ENCODE peak calls at places on chromosomes 3 and 15, in nine cellular contexts. One of them, this sample, is unnamed.

GRCh38 chr3:133488785-133489367 is 84.6 kb upstream of the CDV3 start:
- DNase-seq in frontal cortex: no peak
- DNase-seq in NCI-H345: no peak
- DNase-seq in HTR-8/SVneo: peak; percentile 62
- DNase-seq in heart right ventricle: no peak
- DNase-seq in spleen: no peak
- DNase-seq in left cardiac atrium: no peak
- DNase-seq in activated CD8-positive, alpha-beta T cell treated with anti-CD3 and anti-CD28 coated beads for 36 hours: no peak
- DNase-seq in activated T-cell treated with anti-CD3 and anti-CD28 coated beads, Interleukin-2, amount 50 U/mL, for 1 hour: no peak
- DNase-seq in this sample: peak; percentile 55

GRCh38 chr3:127735767-127736693 is 63.3 kb downstream of the ABTB1 start:
- DNase-seq in frontal cortex: no peak
- DNase-seq in NCI-H345: no peak
- DNase-seq in HTR-8/SVneo: no peak
- DNase-seq in heart right ventricle: no peak
- DNase-seq in spleen: peak; percentile 73
- DNase-seq in left cardiac atrium: no peak
- DNase-seq in activated CD8-positive, alpha-beta T cell treated with anti-CD3 and anti-CD28 coated beads for 36 hours: no peak
- DNase-seq in activated T-cell treated with anti-CD3 and anti-CD28 coated beads, Interleukin-2, amount 50 U/mL, for 1 hour: no peak
- DNase-seq in this sample: peak; percentile 72

GRCh38 chr3:26652157-26652556 is 29.6 kb downstream of the LRRC3B start:
- DNase-seq in frontal cortex: no peak
- DNase-seq in NCI-H345: no peak
- DNase-seq in HTR-8/SVneo: no peak
- DNase-seq in heart right ventricle: peak; percentile 42
- DNase-seq in spleen: no peak
- DNase-seq in left cardiac atrium: peak; percentile 54
- DNase-seq in activated CD8-positive, alpha-beta T cell treated with anti-CD3 and anti-CD28 coated beads for 36 hours: no peak
- DNase-seq in activated T-cell treated with anti-CD3 and anti-CD28 coated beads, Interleukin-2, amount 50 U/mL, for 1 hour: no peak
- DNase-seq in this sample: no peak

GRCh38 chr3:33372218-33373081 is 67.8 kb downstream of the UBP1 start:
- DNase-seq in frontal cortex: peak; percentile 23
- DNase-seq in NCI-H345: peak; percentile 21
- DNase-seq in HTR-8/SVneo: peak; percentile 54
- DNase-seq in heart right ventricle: peak; percentile 34
- DNase-seq in spleen: no peak
- DNase-seq in left cardiac atrium: peak; percentile 31
- DNase-seq in activated CD8-positive, alpha-beta T cell treated with anti-CD3 and anti-CD28 coated beads for 36 hours: peak; percentile 59
- DNase-seq in activated T-cell treated with anti-CD3 and anti-CD28 coated beads, Interleukin-2, amount 50 U/mL, for 1 hour: peak; percentile 29
- DNase-seq in this sample: peak; percentile 80

GRCh38 chr3:36756272-36756671 is 8.1 kb downstream of the DCLK3 start:
- DNase-seq in frontal cortex: no peak
- DNase-seq in NCI-H345: no peak
- DNase-seq in HTR-8/SVneo: no peak
- DNase-seq in heart right ventricle: no peak
- DNase-seq in spleen: no peak
- DNase-seq in left cardiac atrium: no peak
- DNase-seq in activated CD8-positive, alpha-beta T cell treated with anti-CD3 and anti-CD28 coated beads for 36 hours: no peak
- DNase-seq in activated T-cell treated with anti-CD3 and anti-CD28 coated beads, Interleukin-2, amount 50 U/mL, for 1 hour: no peak
- DNase-seq in this sample: no peak

GRCh38 chr3:16468114-16469098 is 45.1 kb downstream of the RFTN1 start:
- DNase-seq in frontal cortex: no peak
- DNase-seq in NCI-H345: no peak
- DNase-seq in HTR-8/SVneo: no peak
- DNase-seq in heart right ventricle: peak; percentile 36
- DNase-seq in spleen: no peak
- DNase-seq in left cardiac atrium: peak; percentile 35
- DNase-seq in activated CD8-positive, alpha-beta T cell treated with anti-CD3 and anti-CD28 coated beads for 36 hours: peak; percentile 45
- DNase-seq in activated T-cell treated with anti-CD3 and anti-CD28 coated beads, Interleukin-2, amount 50 U/mL, for 1 hour: peak; percentile 27
- DNase-seq in this sample: peak; percentile 68

GRCh38 chr3:187744169-187745151 is 808 bp downstream of the BCL6 start:
- DNase-seq in frontal cortex: no peak
- DNase-seq in NCI-H345: peak; percentile 58
- DNase-seq in HTR-8/SVneo: no peak
- DNase-seq in heart right ventricle: peak; percentile 70
- DNase-seq in spleen: peak; percentile 91
- DNase-seq in left cardiac atrium: peak; percentile 52
- DNase-seq in activated CD8-positive, alpha-beta T cell treated with anti-CD3 and anti-CD28 coated beads for 36 hours: peak; percentile 62
- DNase-seq in activated T-cell treated with anti-CD3 and anti-CD28 coated beads, Interleukin-2, amount 50 U/mL, for 1 hour: peak; percentile 68
- DNase-seq in this sample: peak; percentile 60

GRCh38 chr3:177523991-177524438 is 326.7 kb upstream of the TBL1XR1 start:
- DNase-seq in frontal cortex: no peak
- DNase-seq in NCI-H345: no peak
- DNase-seq in HTR-8/SVneo: no peak
- DNase-seq in heart right ventricle: no peak
- DNase-seq in spleen: no peak
- DNase-seq in left cardiac atrium: no peak
- DNase-seq in activated CD8-positive, alpha-beta T cell treated with anti-CD3 and anti-CD28 coated beads for 36 hours: no peak
- DNase-seq in activated T-cell treated with anti-CD3 and anti-CD28 coated beads, Interleukin-2, amount 50 U/mL, for 1 hour: no peak
- DNase-seq in this sample: no peak

GRCh38 chr3:195112361-195112791 is 158.6 kb downstream of the XXYLT1 start:
- DNase-seq in frontal cortex: no peak
- DNase-seq in NCI-H345: no peak
- DNase-seq in HTR-8/SVneo: no peak
- DNase-seq in heart right ventricle: no peak
- DNase-seq in spleen: no peak
- DNase-seq in left cardiac atrium: no peak
- DNase-seq in activated CD8-positive, alpha-beta T cell treated with anti-CD3 and anti-CD28 coated beads for 36 hours: no peak
- DNase-seq in activated T-cell treated with anti-CD3 and anti-CD28 coated beads, Interleukin-2, amount 50 U/mL, for 1 hour: no peak
- DNase-seq in this sample: no peak

GRCh38 chr3:43061101-43061895 is 44.6 kb downstream of the POMGNT2 start:
- DNase-seq in frontal cortex: no peak
- DNase-seq in NCI-H345: no peak
- DNase-seq in HTR-8/SVneo: no peak
- DNase-seq in heart right ventricle: no peak
- DNase-seq in spleen: no peak
- DNase-seq in left cardiac atrium: no peak
- DNase-seq in activated CD8-positive, alpha-beta T cell treated with anti-CD3 and anti-CD28 coated beads for 36 hours: no peak
- DNase-seq in activated T-cell treated with anti-CD3 and anti-CD28 coated beads, Interleukin-2, amount 50 U/mL, for 1 hour: no peak
- DNase-seq in this sample: no peak

GRCh38 chr15:67142142-67143092 is 77.0 kb downstream of the SMAD3 start:
- DNase-seq in frontal cortex: no peak
- DNase-seq in NCI-H345: no peak
- DNase-seq in HTR-8/SVneo: peak; percentile 44
- DNase-seq in heart right ventricle: no peak
- DNase-seq in spleen: no peak
- DNase-seq in left cardiac atrium: peak; percentile 55
- DNase-seq in activated CD8-positive, alpha-beta T cell treated with anti-CD3 and anti-CD28 coated beads for 36 hours: no peak
- DNase-seq in activated T-cell treated with anti-CD3 and anti-CD28 coated beads, Interleukin-2, amount 50 U/mL, for 1 hour: no peak
- DNase-seq in this sample: peak; percentile 78

GRCh38 chr3:31442755-31443154 is 90.0 kb upstream of the STT3B start:
- DNase-seq in frontal cortex: no peak
- DNase-seq in NCI-H345: no peak
- DNase-seq in HTR-8/SVneo: no peak
- DNase-seq in heart right ventricle: no peak
- DNase-seq in spleen: no peak
- DNase-seq in left cardiac atrium: no peak
- DNase-seq in activated CD8-positive, alpha-beta T cell treated with anti-CD3 and anti-CD28 coated beads for 36 hours: no peak
- DNase-seq in activated T-cell treated with anti-CD3 and anti-CD28 coated beads, Interleukin-2, amount 50 U/mL, for 1 hour: no peak
- DNase-seq in this sample: no peak

GRCh38 chr3:30679045-30679444 is 72.6 kb downstream of the TGFBR2 start:
- DNase-seq in frontal cortex: no peak
- DNase-seq in NCI-H345: no peak
- DNase-seq in HTR-8/SVneo: no peak
- DNase-seq in heart right ventricle: no peak
- DNase-seq in spleen: no peak
- DNase-seq in left cardiac atrium: no peak
- DNase-seq in activated CD8-positive, alpha-beta T cell treated with anti-CD3 and anti-CD28 coated beads for 36 hours: no peak
- DNase-seq in activated T-cell treated with anti-CD3 and anti-CD28 coated beads, Interleukin-2, amount 50 U/mL, for 1 hour: no peak
- DNase-seq in this sample: no peak

GRCh38 chr3:4561661-4562060 is 68.5 kb downstream of the ITPR1 start:
- DNase-seq in frontal cortex: no peak
- DNase-seq in NCI-H345: no peak
- DNase-seq in HTR-8/SVneo: no peak
- DNase-seq in heart right ventricle: no peak
- DNase-seq in spleen: no peak
- DNase-seq in left cardiac atrium: no peak
- DNase-seq in activated CD8-positive, alpha-beta T cell treated with anti-CD3 and anti-CD28 coated beads for 36 hours: no peak
- DNase-seq in activated T-cell treated with anti-CD3 and anti-CD28 coated beads, Interleukin-2, amount 50 U/mL, for 1 hour: no peak
- DNase-seq in this sample: no peak

GRCh38 chr15:64089553-64090280 is 3.9 kb downstream of the CIAO2A start:
- DNase-seq in frontal cortex: no peak
- DNase-seq in NCI-H345: no peak
- DNase-seq in HTR-8/SVneo: no peak
- DNase-seq in heart right ventricle: no peak
- DNase-seq in spleen: no peak
- DNase-seq in left cardiac atrium: no peak
- DNase-seq in activated CD8-positive, alpha-beta T cell treated with anti-CD3 and anti-CD28 coated beads for 36 hours: no peak
- DNase-seq in activated T-cell treated with anti-CD3 and anti-CD28 coated beads, Interleukin-2, amount 50 U/mL, for 1 hour: no peak
- DNase-seq in this sample: no peak

GRCh38 chr3:28109829-28110228 is 131.6 kb upstream of the CMC1 start:
- DNase-seq in frontal cortex: no peak
- DNase-seq in NCI-H345: no peak
- DNase-seq in HTR-8/SVneo: no peak
- DNase-seq in heart right ventricle: no peak
- DNase-seq in spleen: no peak
- DNase-seq in left cardiac atrium: no peak
- DNase-seq in activated CD8-positive, alpha-beta T cell treated with anti-CD3 and anti-CD28 coated beads for 36 hours: no peak
- DNase-seq in activated T-cell treated with anti-CD3 and anti-CD28 coated beads, Interleukin-2, amount 50 U/mL, for 1 hour: no peak
- DNase-seq in this sample: no peak

GRCh38 chr3:186108106-186108940 is 566 bp downstream of the ETV5 start:
- DNase-seq in frontal cortex: peak; percentile 49
- DNase-seq in NCI-H345: peak; percentile 66
- DNase-seq in HTR-8/SVneo: peak; percentile 63
- DNase-seq in heart right ventricle: peak; percentile 32
- DNase-seq in spleen: peak; percentile 90
- DNase-seq in left cardiac atrium: peak; percentile 49
- DNase-seq in activated CD8-positive, alpha-beta T cell treated with anti-CD3 and anti-CD28 coated beads for 36 hours: peak; percentile 48
- DNase-seq in activated T-cell treated with anti-CD3 and anti-CD28 coated beads, Interleukin-2, amount 50 U/mL, for 1 hour: peak; percentile 27
- DNase-seq in this sample: peak; percentile 71

GRCh38 chr15:39403674-39404117 is 177.2 kb upstream of the THBS1 start:
- DNase-seq in frontal cortex: no peak
- DNase-seq in NCI-H345: peak; percentile 67
- DNase-seq in HTR-8/SVneo: no peak
- DNase-seq in heart right ventricle: no peak
- DNase-seq in spleen: no peak
- DNase-seq in left cardiac atrium: no peak
- DNase-seq in activated CD8-positive, alpha-beta T cell treated with anti-CD3 and anti-CD28 coated beads for 36 hours: no peak
- DNase-seq in activated T-cell treated with anti-CD3 and anti-CD28 coated beads, Interleukin-2, amount 50 U/mL, for 1 hour: no peak
- DNase-seq in this sample: peak; percentile 72

GRCh38 chr3:148861277-148861869 is 3.7 kb upstream of the CPA3 start:
- DNase-seq in frontal cortex: peak; percentile 10
- DNase-seq in NCI-H345: peak; percentile 13
- DNase-seq in HTR-8/SVneo: peak; percentile 49
- DNase-seq in heart right ventricle: no peak
- DNase-seq in spleen: no peak
- DNase-seq in left cardiac atrium: no peak
- DNase-seq in activated CD8-positive, alpha-beta T cell treated with anti-CD3 and anti-CD28 coated beads for 36 hours: no peak
- DNase-seq in activated T-cell treated with anti-CD3 and anti-CD28 coated beads, Interleukin-2, amount 50 U/mL, for 1 hour: no peak
- DNase-seq in this sample: peak; percentile 73

GRCh38 chr15:99343836-99344551 is 92.7 kb downstream of the LRRC28 start:
- DNase-seq in frontal cortex: no peak
- DNase-seq in NCI-H345: no peak
- DNase-seq in HTR-8/SVneo: no peak
- DNase-seq in heart right ventricle: peak; percentile 37
- DNase-seq in spleen: peak; percentile 76
- DNase-seq in left cardiac atrium: peak; percentile 50
- DNase-seq in activated CD8-positive, alpha-beta T cell treated with anti-CD3 and anti-CD28 coated beads for 36 hours: peak; percentile 54
- DNase-seq in activated T-cell treated with anti-CD3 and anti-CD28 coated beads, Interleukin-2, amount 50 U/mL, for 1 hour: peak; percentile 57
- DNase-seq in this sample: peak; percentile 79

GRCh38 chr3:52534281-52535183 is 875 bp upstream of the NT5DC2 start:
- DNase-seq in frontal cortex: peak; percentile 37
- DNase-seq in NCI-H345: peak; percentile 42
- DNase-seq in HTR-8/SVneo: no peak
- DNase-seq in heart right ventricle: no peak
- DNase-seq in spleen: peak; percentile 77
- DNase-seq in left cardiac atrium: no peak
- DNase-seq in activated CD8-positive, alpha-beta T cell treated with anti-CD3 and anti-CD28 coated beads for 36 hours: no peak
- DNase-seq in activated T-cell treated with anti-CD3 and anti-CD28 coated beads, Interleukin-2, amount 50 U/mL, for 1 hour: peak; percentile 17
- DNase-seq in this sample: peak; percentile 39

GRCh38 chr3:47612879-47613278 is 34.2 kb upstream of the CSPG5 start:
- DNase-seq in frontal cortex: no peak
- DNase-seq in NCI-H345: no peak
- DNase-seq in HTR-8/SVneo: no peak
- DNase-seq in heart right ventricle: no peak
- DNase-seq in spleen: no peak
- DNase-seq in left cardiac atrium: no peak
- DNase-seq in activated CD8-positive, alpha-beta T cell treated with anti-CD3 and anti-CD28 coated beads for 36 hours: no peak
- DNase-seq in activated T-cell treated with anti-CD3 and anti-CD28 coated beads, Interleukin-2, amount 50 U/mL, for 1 hour: no peak
- DNase-seq in this sample: no peak

GRCh38 chr3:150105886-150106612 is 135.4 kb upstream of the PFN2 start:
- DNase-seq in frontal cortex: no peak
- DNase-seq in NCI-H345: no peak
- DNase-seq in HTR-8/SVneo: no peak
- DNase-seq in heart right ventricle: no peak
- DNase-seq in spleen: no peak
- DNase-seq in left cardiac atrium: no peak
- DNase-seq in activated CD8-positive, alpha-beta T cell treated with anti-CD3 and anti-CD28 coated beads for 36 hours: no peak
- DNase-seq in activated T-cell treated with anti-CD3 and anti-CD28 coated beads, Interleukin-2, amount 50 U/mL, for 1 hour: no peak
- DNase-seq in this sample: no peak

GRCh38 chr3:50189274-50189673 is 2.1 kb upstream of the GNAT1 start:
- DNase-seq in frontal cortex: peak; percentile 73
- DNase-seq in NCI-H345: peak; percentile 39
- DNase-seq in HTR-8/SVneo: peak; percentile 88
- DNase-seq in heart right ventricle: peak; percentile 74
- DNase-seq in spleen: no peak
- DNase-seq in left cardiac atrium: peak; percentile 79
- DNase-seq in activated CD8-positive, alpha-beta T cell treated with anti-CD3 and anti-CD28 coated beads for 36 hours: peak; percentile 76
- DNase-seq in activated T-cell treated with anti-CD3 and anti-CD28 coated beads, Interleukin-2, amount 50 U/mL, for 1 hour: no peak
- DNase-seq in this sample: peak; percentile 91

GRCh38 chr15:91258436-91258779 is 158.4 kb downstream of the SV2B start:
- DNase-seq in frontal cortex: no peak
- DNase-seq in NCI-H345: no peak
- DNase-seq in HTR-8/SVneo: no peak
- DNase-seq in heart right ventricle: no peak
- DNase-seq in spleen: no peak
- DNase-seq in left cardiac atrium: no peak
- DNase-seq in activated CD8-positive, alpha-beta T cell treated with anti-CD3 and anti-CD28 coated beads for 36 hours: peak; percentile 22
- DNase-seq in activated T-cell treated with anti-CD3 and anti-CD28 coated beads, Interleukin-2, amount 50 U/mL, for 1 hour: no peak
- DNase-seq in this sample: no peak

GRCh38 chr3:172261053-172261452 is 187.2 kb downstream of the GHSR start:
- DNase-seq in frontal cortex: no peak
- DNase-seq in NCI-H345: no peak
- DNase-seq in HTR-8/SVneo: no peak
- DNase-seq in heart right ventricle: no peak
- DNase-seq in spleen: no peak
- DNase-seq in left cardiac atrium: no peak
- DNase-seq in activated CD8-positive, alpha-beta T cell treated with anti-CD3 and anti-CD28 coated beads for 36 hours: no peak
- DNase-seq in activated T-cell treated with anti-CD3 and anti-CD28 coated beads, Interleukin-2, amount 50 U/mL, for 1 hour: no peak
- DNase-seq in this sample: no peak